ENCODE peak calls at places on chromosomes 4 and X, in seven cellular contexts. One of them, this sample, is unnamed. For H3K4me1, the result is how much of the 10 kb centered on the place peaks cover.

GRCh38 chr4:10684631-10685030 is at the start of gene CLNK:
- DNase-seq in H9: no peak
- DNase-seq in cardiac muscle cell: no peak
- DNase-seq in upper lobe of right lung: no peak
- DNase-seq in IMR-90: no peak
- DNase-seq in astrocyte: no peak
- DNase-seq in esophagus squamous epithelium: no peak
- DNase-seq in this sample: no peak

GRCh38 chrX:30990361-30990760 is 81.5 kb downstream of the FTHL17 start:
- DNase-seq in H9: no peak
- DNase-seq in IMR-90: no peak
- DNase-seq in astrocyte: no peak
- DNase-seq in upper lobe of right lung: no peak
- DNase-seq in esophagus squamous epithelium: no peak
- DNase-seq in cardiac muscle cell: no peak
- DNase-seq in this sample: no peak

GRCh38 chrX:39406799-39407198 is 605.5 kb downstream of the MID1IP1 start:
- DNase-seq in esophagus squamous epithelium: no peak
- DNase-seq in upper lobe of right lung: no peak
- DNase-seq in IMR-90: no peak
- DNase-seq in astrocyte: no peak
- DNase-seq in cardiac muscle cell: no peak
- DNase-seq in H9: no peak
- DNase-seq in this sample: no peak

GRCh38 chr4:87559090-87559837 is 30.1 kb upstream of the SPARCL1 start:
- DNase-seq in upper lobe of right lung: no peak
- DNase-seq in IMR-90: no peak
- DNase-seq in H9: peak
- DNase-seq in cardiac muscle cell: peak
- DNase-seq in esophagus squamous epithelium: no peak
- DNase-seq in astrocyte: no peak
- DNase-seq in this sample: no peak

GRCh38 chrX:73855546-73855945 is 292.5 kb downstream of the CHIC1 start:
- DNase-seq in upper lobe of right lung: no peak
- DNase-seq in IMR-90: peak
- DNase-seq in astrocyte: peak
- DNase-seq in cardiac muscle cell: peak
- DNase-seq in esophagus squamous epithelium: no peak
- DNase-seq in H9: peak
- DNase-seq in this sample: peak

GRCh38 chr4:134628074-134628473 is 426.5 kb upstream of the PABPC4L start:
- DNase-seq in esophagus squamous epithelium: no peak
- DNase-seq in cardiac muscle cell: no peak
- DNase-seq in astrocyte: peak
- DNase-seq in H9: no peak
- DNase-seq in IMR-90: no peak
- DNase-seq in upper lobe of right lung: no peak
- DNase-seq in this sample: no peak

GRCh38 chr4:20395160-20395773 is 143.6 kb downstream of the SLIT2 start:
- DNase-seq in cardiac muscle cell: peak
- DNase-seq in IMR-90: peak
- DNase-seq in astrocyte: no peak
- DNase-seq in H9: peak
- DNase-seq in upper lobe of right lung: no peak
- DNase-seq in esophagus squamous epithelium: no peak
- DNase-seq in this sample: no peak

GRCh38 chrX:34379891-34380290 is 247.8 kb upstream of the FAM47A start:
- DNase-seq in IMR-90: no peak
- DNase-seq in astrocyte: no peak
- DNase-seq in cardiac muscle cell: no peak
- DNase-seq in esophagus squamous epithelium: no peak
- DNase-seq in upper lobe of right lung: no peak
- DNase-seq in H9: no peak
- DNase-seq in this sample: no peak

GRCh38 chr4:165191814-165192499 is 15.4 kb upstream of the KLHL2 start:
- DNase-seq in H9: no peak
- DNase-seq in astrocyte: no peak
- DNase-seq in esophagus squamous epithelium: no peak
- DNase-seq in upper lobe of right lung: no peak
- DNase-seq in cardiac muscle cell: no peak
- DNase-seq in IMR-90: no peak
- DNase-seq in this sample: no peak

GRCh38 chr4:3220586-3221494 is 28.1 kb upstream of the MSANTD1 start:
- DNase-seq in esophagus squamous epithelium: no peak
- DNase-seq in astrocyte: no peak
- DNase-seq in cardiac muscle cell: no peak
- DNase-seq in IMR-90: no peak
- DNase-seq in upper lobe of right lung: no peak
- DNase-seq in H9: no peak
- DNase-seq in this sample: peak

GRCh38 chrX:79369871-79370270 is 2.7 kb upstream of the ITM2A start:
- DNase-seq in IMR-90: no peak
- DNase-seq in cardiac muscle cell: no peak
- DNase-seq in esophagus squamous epithelium: no peak
- DNase-seq in upper lobe of right lung: no peak
- DNase-seq in H9: no peak
- DNase-seq in astrocyte: no peak
- DNase-seq in this sample: no peak

GRCh38 chrX:2464677-2465166 is 36.1 kb downstream of the DHRSX start:
- DNase-seq in H9: peak
- DNase-seq in cardiac muscle cell: no peak
- DNase-seq in astrocyte: no peak
- DNase-seq in upper lobe of right lung: no peak
- DNase-seq in IMR-90: no peak
- DNase-seq in esophagus squamous epithelium: no peak
- DNase-seq in this sample: no peak

GRCh38 chr4:158025131-158025530 is 147.7 kb downstream of the GASK1B start:
- DNase-seq in H9: no peak
- DNase-seq in astrocyte: no peak
- DNase-seq in cardiac muscle cell: no peak
- DNase-seq in upper lobe of right lung: no peak
- DNase-seq in esophagus squamous epithelium: no peak
- DNase-seq in IMR-90: peak
- DNase-seq in this sample: no peak

GRCh38 chr4:168667936-168668335 is 171.1 kb downstream of the PALLD start:
- DNase-seq in upper lobe of right lung: no peak
- DNase-seq in H9: no peak
- DNase-seq in esophagus squamous epithelium: no peak
- DNase-seq in IMR-90: no peak
- DNase-seq in cardiac muscle cell: no peak
- DNase-seq in astrocyte: no peak
- DNase-seq in this sample: no peak

GRCh38 chr4:7780751-7781348 is 158.8 kb downstream of the AFAP1 start:
- DNase-seq in esophagus squamous epithelium: no peak
- DNase-seq in astrocyte: no peak
- DNase-seq in H9: no peak
- DNase-seq in IMR-90: no peak
- DNase-seq in upper lobe of right lung: no peak
- DNase-seq in cardiac muscle cell: no peak
- DNase-seq in this sample: no peak

GRCh38 chr4:86963697-86964096 is 28.9 kb downstream of the AFF1 start:
- DNase-seq in astrocyte: peak
- DNase-seq in IMR-90: peak
- DNase-seq in upper lobe of right lung: no peak
- DNase-seq in H9: no peak
- DNase-seq in esophagus squamous epithelium: no peak
- DNase-seq in cardiac muscle cell: no peak
- DNase-seq in this sample: no peak

GRCh38 chr4:8683462-8683861 is 90.9 kb downstream of the CPZ start:
- DNase-seq in esophagus squamous epithelium: no peak
- DNase-seq in cardiac muscle cell: no peak
- DNase-seq in IMR-90: no peak
- DNase-seq in H9: no peak
- DNase-seq in upper lobe of right lung: peak
- DNase-seq in astrocyte: no peak
- DNase-seq in this sample: no peak

GRCh38 chr4:99809326-99809725 is 7.3 kb upstream of the DAPP1 start:
- DNase-seq in upper lobe of right lung: no peak
- DNase-seq in IMR-90: no peak
- DNase-seq in cardiac muscle cell: no peak
- DNase-seq in astrocyte: no peak
- DNase-seq in esophagus squamous epithelium: no peak
- DNase-seq in H9: no peak
- DNase-seq in this sample: no peak

GRCh38 chr4:121669163-121669550 is 27.6 kb downstream of the ANXA5 start:
- DNase-seq in IMR-90: peak
- DNase-seq in esophagus squamous epithelium: no peak
- DNase-seq in H9: no peak
- DNase-seq in upper lobe of right lung: no peak
- DNase-seq in astrocyte: peak
- DNase-seq in cardiac muscle cell: no peak
- DNase-seq in this sample: no peak

GRCh38 chr4:159292137-159292896 is 189.4 kb downstream of the RAPGEF2 start:
- DNase-seq in upper lobe of right lung: no peak
- DNase-seq in cardiac muscle cell: peak
- DNase-seq in esophagus squamous epithelium: no peak
- DNase-seq in IMR-90: no peak
- DNase-seq in H9: no peak
- DNase-seq in astrocyte: no peak
- DNase-seq in this sample: no peak

GRCh38 chr4:159296061-159296460 is 193.2 kb downstream of the RAPGEF2 start:
- DNase-seq in astrocyte: peak
- DNase-seq in cardiac muscle cell: no peak
- DNase-seq in IMR-90: peak
- DNase-seq in esophagus squamous epithelium: no peak
- DNase-seq in upper lobe of right lung: no peak
- DNase-seq in H9: no peak
- DNase-seq in this sample: no peak

GRCh38 chr4:159289682-159290081 is 186.8 kb downstream of the RAPGEF2 start:
- DNase-seq in H9: no peak
- DNase-seq in upper lobe of right lung: no peak
- DNase-seq in esophagus squamous epithelium: no peak
- DNase-seq in cardiac muscle cell: no peak
- DNase-seq in IMR-90: no peak
- DNase-seq in astrocyte: no peak
- DNase-seq in this sample: no peak

GRCh38 chr4:159291176-159291575 is 188.3 kb downstream of the RAPGEF2 start:
- DNase-seq in cardiac muscle cell: no peak
- DNase-seq in H9: no peak
- DNase-seq in astrocyte: no peak
- DNase-seq in IMR-90: no peak
- DNase-seq in esophagus squamous epithelium: no peak
- DNase-seq in upper lobe of right lung: no peak
- DNase-seq in this sample: no peak

GRCh38 chr4:159290321-159291030 is 187.6 kb downstream of the RAPGEF2 start:
- DNase-seq in H9: no peak
- DNase-seq in upper lobe of right lung: no peak
- DNase-seq in astrocyte: peak
- DNase-seq in IMR-90: peak
- DNase-seq in esophagus squamous epithelium: no peak
- DNase-seq in cardiac muscle cell: no peak
- DNase-seq in this sample: no peak
- H3K4me1 ChIP-seq in H9: under half
- H3K4me1 ChIP-seq in upper lobe of right lung: under half
- H3K4me1 ChIP-seq in astrocyte: under half
- H3K4me1 ChIP-seq in IMR-90: under half
- H3K4me1 ChIP-seq in esophagus squamous epithelium: under half
- H3K4me1 ChIP-seq in cardiac muscle cell: under half
- H3K4me1 ChIP-seq in this sample: under half

DNA sequence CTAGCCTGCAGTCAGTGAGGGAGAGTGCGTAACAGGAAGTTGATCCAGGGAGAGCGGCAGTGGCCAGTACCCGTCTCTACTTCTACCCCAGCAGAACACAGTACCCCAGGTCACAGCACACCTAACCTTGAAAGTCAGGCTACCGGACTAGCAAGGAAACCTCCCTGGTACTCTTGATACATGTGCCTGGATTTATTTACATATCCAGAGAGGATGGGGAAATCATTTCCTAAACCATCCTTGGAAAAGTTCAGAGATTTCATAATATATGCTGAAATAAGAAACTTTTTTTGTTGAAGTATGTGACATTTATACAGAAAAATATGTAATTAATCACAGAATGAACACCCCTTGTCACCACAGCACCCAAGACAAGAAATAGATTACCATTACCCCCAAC is 24.5 kb downstream of the PRIMPOL start:
- DNase-seq in astrocyte: no peak
- DNase-seq in upper lobe of right lung: no peak
- DNase-seq in IMR-90: peak
- DNase-seq in H9: no peak
- DNase-seq in esophagus squamous epithelium: no peak
- DNase-seq in cardiac muscle cell: no peak
- DNase-seq in this sample: no peak
- H3K4me1 ChIP-seq in astrocyte: under half
- H3K4me1 ChIP-seq in upper lobe of right lung: under half
- H3K4me1 ChIP-seq in IMR-90: under half
- H3K4me1 ChIP-seq in H9: under half
- H3K4me1 ChIP-seq in esophagus squamous epithelium: under half
- H3K4me1 ChIP-seq in cardiac muscle cell: under half
- H3K4me1 ChIP-seq in this sample: under half

DNA sequence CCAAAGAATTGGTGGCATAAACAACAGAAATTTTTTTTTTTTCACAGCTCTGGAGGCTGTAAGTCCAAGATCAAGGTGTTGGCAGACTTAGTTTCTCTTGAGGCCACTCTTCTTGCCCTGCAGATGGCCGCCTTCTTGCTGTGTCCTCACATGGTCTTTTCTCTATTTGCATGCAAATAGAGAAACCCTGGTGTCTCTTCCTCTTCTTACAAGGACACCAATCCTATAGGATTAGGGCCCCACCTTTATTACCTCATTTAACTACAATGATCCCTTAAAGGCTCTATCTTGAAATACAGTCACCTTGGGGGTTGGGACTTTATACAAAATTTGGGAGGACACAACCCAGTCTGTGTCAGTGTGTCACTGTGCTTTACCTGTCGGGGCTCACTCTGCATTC is 175.4 kb upstream of the PGRMC2 start:
- DNase-seq in cardiac muscle cell: no peak
- DNase-seq in H9: no peak
- DNase-seq in IMR-90: no peak
- DNase-seq in esophagus squamous epithelium: no peak
- DNase-seq in upper lobe of right lung: no peak
- DNase-seq in astrocyte: no peak
- DNase-seq in this sample: no peak
- H3K4me1 ChIP-seq in cardiac muscle cell: under half
- H3K4me1 ChIP-seq in H9: under half
- H3K4me1 ChIP-seq in IMR-90: under half
- H3K4me1 ChIP-seq in esophagus squamous epithelium: under half
- H3K4me1 ChIP-seq in upper lobe of right lung: under half
- H3K4me1 ChIP-seq in astrocyte: under half
- H3K4me1 ChIP-seq in this sample: under half

GRCh38 chr4:73817341-73817740 is 19.1 kb upstream of the CXCL6 start:
- DNase-seq in H9: no peak
- DNase-seq in astrocyte: no peak
- DNase-seq in esophagus squamous epithelium: no peak
- DNase-seq in upper lobe of right lung: no peak
- DNase-seq in cardiac muscle cell: no peak
- DNase-seq in IMR-90: no peak
- DNase-seq in this sample: no peak
- H3K4me1 ChIP-seq in H9: under half
- H3K4me1 ChIP-seq in astrocyte: under half
- H3K4me1 ChIP-seq in esophagus squamous epithelium: under half
- H3K4me1 ChIP-seq in upper lobe of right lung: under half
- H3K4me1 ChIP-seq in cardiac muscle cell: under half
- H3K4me1 ChIP-seq in IMR-90: under half
- H3K4me1 ChIP-seq in this sample: under half

This sample was measured in tibial artery.